ENCODE peak calls at places on chromosomes 11 and 22, in five cellular contexts. E is activated CD8-positive, alpha-beta memory T cell treated with anti-CD3 and anti-CD28 coated beads, Interleukin-2, amount 50 U/mL, for 48 hours; C is NCI-H1930; Y is uterus; I is omental fat pad. X is an unnamed sample.

GRCh38 chr22:36833073-36833472 is 16.2 kb upstream of the PVALB start:
- DNase-seq in E (no peak), C (no peak), Y (no peak), I (no peak), X (no peak)

GRCh38 chr11:130798801-130799200 is 117.5 kb downstream of the SNX19 start:
- DNase-seq in E (no peak), C (no peak), Y (no peak), I (no peak), X (no peak)

GRCh38 chr11:18844753-18845367 is 53.3 kb upstream of the PTPN5 start:
- DNase-seq in E (no peak), C (peak; percentile 38), Y (no peak), I (no peak), X (no peak)

GRCh38 chr11:13963949-13964770 is 1.6 kb downstream of the SPON1 start:
- DNase-seq in E (peak; percentile 58), C (no peak), Y (peak; percentile 37), I (no peak), X (no peak)

GRCh38 chr11:117600261-117600783 is 196.7 kb downstream of the DSCAML1 start:
- DNase-seq in E (no peak), C (no peak), Y (no peak), I (no peak), X (no peak)

GRCh38 chr11:81975261-81975900 is 758.3 kb downstream of the FAM181B start:
- DNase-seq in E (no peak), C (no peak), Y (no peak), I (no peak), X (no peak)

GRCh38 chr11:43358308-43358669 is 431 bp upstream of the TTC17 start:
- DNase-seq in E (no peak), C (no peak), Y (no peak), I (no peak), X (no peak)

GRCh38 chr11:73306977-73307322 is 1.1 kb upstream of the ARHGEF17 start:
- DNase-seq in E (no peak), C (no peak), Y (no peak), I (no peak), X (no peak)

GRCh38 chr11:35781342-35782171 is 119.0 kb downstream of the TRIM44 start:
- DNase-seq in E (no peak), C (no peak), Y (no peak), I (no peak), X (no peak)

X was measured in psoas muscle.